ENCODE peak calls at places on chromosomes 13 and 19, in five cellular contexts. L is SK-N-SH, C is HepG2, H is K562, S is GM12878. Y is an unnamed sample.

GRCh38 chr13:98285317-98285716 is 108.2 kb upstream of the RNF113B start:
- DNase-seq in L (peak; percentile 39), H (no peak), S (no peak), C (no peak), Y (no peak)

GRCh38 chr19:1255186-1256161 is 7.1 kb downstream of the MIDN start:
- DNase-seq in L (no peak), C (no peak), H (no peak), S (no peak), Y (no peak)

GRCh38 chr19:1394252-1395193 is 6.8 kb downstream of the GAMT start:
- DNase-seq in H (peak; percentile 58), L (no peak), C (no peak), S (no peak), Y (no peak)

GRCh38 chr13:76992548-76993001 is 694 bp downstream of the CLN5 start:
- DNase-seq in C (no peak), S (no peak), H (peak; percentile 39), L (peak; percentile 29), Y (peak; percentile 42)

GRCh38 chr19:30551271-30551670 is 179.1 kb downstream of the ZNF536 start:
- DNase-seq in S (no peak), H (no peak), C (no peak), L (no peak), Y (no peak)

GRCh38 chr13:34675626-34676025 is 266.4 kb upstream of the NBEA start:
- DNase-seq in H (no peak), S (no peak), L (no peak), C (no peak), Y (no peak)

GRCh38 chr19:46428278-46429141 is at the start of gene PNMA8C:
- DNase-seq in C (no peak), S (no peak), H (peak; percentile 71), L (peak; percentile 91), Y (no peak)

GRCh38 chr13:109608032-109608431 is 178.4 kb downstream of the IRS2 start:
- DNase-seq in L (no peak), C (no peak), S (no peak), H (no peak), Y (no peak)

DNA sequence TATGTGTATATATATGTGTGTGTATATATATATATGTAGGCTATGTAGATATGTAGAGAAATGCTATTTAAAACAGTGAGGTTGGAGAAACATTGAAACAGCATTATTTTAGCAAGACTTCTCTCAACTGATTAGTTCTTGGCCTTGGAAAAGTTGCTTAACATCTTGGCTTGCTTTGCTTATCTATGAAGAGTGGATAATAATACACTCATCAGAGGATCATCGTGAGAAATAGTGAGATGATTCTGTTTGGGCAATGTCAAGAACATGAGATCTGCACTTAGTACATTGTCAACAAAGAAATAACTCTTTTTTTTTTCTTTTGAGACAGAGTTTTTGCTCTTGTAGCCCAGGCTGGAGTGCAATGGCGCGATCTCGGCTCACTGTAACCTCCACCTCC is 128.3 kb downstream of the KLF5 start:
- DNase-seq in H (no peak), C (no peak), L (no peak), S (no peak), Y (no peak)
- TF ChIP-seq FOXM1 in H (no peak), C (no peak), L (no peak), S (no peak), Y (no peak)

GRCh38 chr13:44307844-44308243 is 65.8 kb upstream of the SERP2 start:
- DNase-seq in C (no peak), S (no peak), L (no peak), H (no peak), Y (no peak)
- TF ChIP-seq FOXM1 in C (no peak), S (no peak), L (no peak), H (no peak), Y (no peak)

GRCh38 chr19:48487944-48488343 is 18.8 kb downstream of the CYTH2 start:
- DNase-seq in S (no peak), H (no peak), L (no peak), C (peak; percentile 37), Y (no peak)
- TF ChIP-seq FOXM1 in S (no peak), H (no peak), L (no peak), C (no peak), Y (no peak)

GRCh38 chr13:100131863-100132574 is 43.1 kb downstream of the PCCA start:
- DNase-seq in H (peak; percentile 70), C (peak; percentile 32), L (peak; percentile 23), S (no peak), Y (peak; percentile 32)
- TF ChIP-seq FOXM1 in H (no peak), C (no peak), L (no peak), S (no peak), Y (no peak)

GRCh38 chr19:49552749-49553148 is 24.9 kb downstream of the RCN3 start:
- DNase-seq in L (no peak), S (no peak), C (no peak), H (no peak), Y (no peak)

GRCh38 chr19:49555600-49556411 is 24.6 kb downstream of the NOSIP start:
- DNase-seq in C (no peak), H (peak; percentile 86), L (peak; percentile 95), S (no peak), Y (peak; percentile 74)

GRCh38 chr19:49556412-49557398 is 23.7 kb downstream of the NOSIP start:
- DNase-seq in H (no peak), S (no peak), L (no peak), C (no peak), Y (no peak)

GRCh38 chr19:49553451-49554271 is 25.9 kb downstream of the RCN3 start:
- DNase-seq in C (peak; percentile 79), S (no peak), H (no peak), L (no peak), Y (no peak)

DNA sequence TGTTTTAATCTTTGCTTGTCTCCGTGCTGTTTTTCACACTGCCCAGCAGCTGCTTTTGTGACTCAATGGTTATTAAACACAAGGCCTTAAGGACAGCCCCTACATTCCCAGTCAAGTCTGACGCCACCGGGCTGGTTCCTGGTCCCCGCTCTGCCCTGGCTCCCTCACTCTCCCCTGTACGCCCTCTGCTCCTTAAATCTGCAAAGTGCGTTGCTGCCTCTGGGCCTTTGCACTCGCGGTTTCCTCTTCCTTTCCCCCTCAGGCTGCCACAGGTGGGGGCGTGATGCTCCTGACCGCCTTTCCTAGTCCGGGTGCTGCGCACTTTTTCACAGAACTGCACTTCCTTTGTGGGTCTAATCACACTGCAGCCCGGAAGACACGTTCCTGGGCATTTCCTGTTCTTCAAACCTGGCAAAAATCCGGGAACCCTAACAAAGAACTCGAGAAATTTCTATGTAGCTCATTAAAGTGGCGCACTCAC is 25.6 kb downstream of the NOSIP start:
- DNase-seq in C (no peak), H (no peak), S (no peak), L (no peak), Y (no peak)
- TF ChIP-seq FOXM1 in C (no peak), H (no peak), S (no peak), L (no peak), Y (no peak)

DNA sequence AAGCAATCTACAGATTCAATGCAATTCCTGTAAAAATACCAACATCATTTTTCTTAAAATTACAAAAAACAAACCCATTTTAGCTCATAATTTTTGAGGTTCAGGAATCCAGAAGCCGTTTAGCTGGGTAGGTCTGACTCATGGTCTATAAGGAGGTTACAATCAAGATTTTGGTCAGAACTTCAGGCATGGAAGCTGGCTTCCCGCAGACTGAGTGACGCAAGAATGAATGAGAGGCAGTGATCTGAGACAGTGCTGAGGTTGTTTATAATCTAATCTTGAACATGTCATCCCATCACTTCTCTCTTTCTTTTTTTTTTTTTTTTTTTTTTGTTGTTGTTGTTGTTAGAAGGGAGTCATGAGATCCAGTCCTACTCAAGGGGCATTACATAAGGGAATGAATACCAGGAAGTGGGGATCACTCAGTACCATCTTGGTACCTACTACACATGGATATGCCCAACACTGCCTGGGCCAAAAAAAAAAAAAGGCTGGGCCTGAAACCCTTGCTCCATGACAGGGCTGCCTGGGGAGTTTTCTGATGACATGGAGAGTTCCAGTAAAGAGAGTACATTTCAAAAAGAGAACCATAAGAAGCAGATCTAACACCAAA is 217.4 kb downstream of the DLEU7 start:
- DNase-seq in C (no peak), H (peak; percentile 25), S (no peak), L (no peak), Y (no peak)
- TF ChIP-seq FOXM1 in C (no peak), H (no peak), S (no peak), L (no peak), Y (no peak)